ENCODE peak calls at places on chromosomes 16 and 17, in five cellular contexts. C, J, H, B and R are unnamed samples.

GRCh38 chr16:24151482-24151939 is 104.6 kb upstream of the CACNG3 start:
- DNase-seq in H (no peak), B (no peak), J (no peak), C (no peak), R (no peak)

GRCh38 chr17:66746736-66747135 is 88.2 kb upstream of the CACNG5 start:
- DNase-seq in B (peak), J (no peak), H (no peak), C (no peak), R (no peak)

GRCh38 chr17:38701504-38702165 is 3.4 kb upstream of the MLLT6 start:
- DNase-seq in B (peak), H (peak), J (no peak), C (no peak), R (no peak)

GRCh38 chr16:21603920-21604319 is 4.5 kb downstream of the METTL9 start:
- DNase-seq in C (no peak), B (no peak), H (no peak), J (no peak), R (no peak)

GRCh38 chr16:19410435-19411153 is 7.1 kb upstream of the TMC5 start:
- DNase-seq in J (peak), H (peak), B (no peak), C (peak), R (no peak)

GRCh38 chr16:51888021-51888420 is 658.9 kb downstream of the TOX3 start:
- DNase-seq in J (no peak), H (no peak), B (no peak), C (no peak), R (no peak)

GRCh38 chr17:57561072-57561861 is 183.8 kb downstream of the CCDC182 start:
- DNase-seq in H (no peak), B (no peak), C (no peak), J (no peak), R (no peak)

GRCh38 chr17:31538080-31538762 is 146.7 kb downstream of the RAB11FIP4 start:
- DNase-seq in H (no peak), B (no peak), C (no peak), J (no peak), R (no peak)

GRCh38 chr17:43834106-43834505 is 1.2 kb upstream of the MPP3 start:
- DNase-seq in C (no peak), J (no peak), B (no peak), H (peak), R (no peak)

GRCh38 chr17:4152471-4152870 is 9.5 kb downstream of the CYB5D2 start:
- DNase-seq in B (no peak), H (no peak), C (no peak), J (no peak), R (no peak)

GRCh38 chr17:2595736-2596135 is 2.3 kb downstream of the PAFAH1B1 start:
- DNase-seq in B (no peak), C (no peak), J (no peak), H (no peak), R (no peak)

GRCh38 chr17:57874434-57875108 is 24.7 kb upstream of the MRPS23 start:
- DNase-seq in B (peak), C (no peak), H (no peak), J (peak), R (no peak)

GRCh38 chr17:29659155-29659554 is 36.4 kb upstream of the CORO6 start:
- DNase-seq in J (no peak), H (no peak), B (no peak), C (no peak), R (no peak)

GRCh38 chr17:56262854-56263253 is 109.6 kb downstream of the ANKFN1 start:
- DNase-seq in J (no peak), H (no peak), B (no peak), C (peak), R (no peak)

GRCh38 chr17:51000835-51001638 is 119.6 kb downstream of the SPAG9 start:
- DNase-seq in H (peak), J (no peak), B (no peak), C (peak), R (peak)

GRCh38 chr17:79658811-79659207 is 48.0 kb upstream of the RBFOX3 start:
- DNase-seq in J (no peak), B (peak), H (peak), C (peak), R (no peak)

GRCh38 chr16:89921131-89921698 is 1.9 kb upstream of the TUBB3 start:
- DNase-seq in C (no peak), J (no peak), H (no peak), B (peak), R (no peak)

GRCh38 chr16:66026211-66026610 is 340.3 kb upstream of the CDH5 start:
- DNase-seq in J (no peak), B (no peak), C (peak), H (no peak), R (no peak)

GRCh38 chr17:82444284-82444893 is 6.2 kb downstream of the CYBC1 start:
- DNase-seq in B (no peak), H (no peak), J (no peak), C (no peak), R (no peak)

GRCh38 chr17:29169806-29170591 is 10.2 kb downstream of the MYO18A start:
- DNase-seq in B (no peak), H (no peak), C (no peak), J (no peak), R (no peak)

GRCh38 chr17:68398731-68399637 is 58.3 kb downstream of the WIPI1 start:
- DNase-seq in J (peak), H (peak), B (peak), C (peak), R (no peak)

GRCh38 chr16:86575754-86576557 is 2.4 kb upstream of the FOXL1 start:
- DNase-seq in C (no peak), H (peak), B (no peak), J (peak), R (peak)

GRCh38 chr17:65754641-65755040 is 193.2 kb upstream of the AXIN2 start:
- DNase-seq in J (no peak), B (no peak), C (no peak), H (no peak), R (no peak)

GRCh38 chr17:18925187-18925586 is 26.8 kb upstream of the SLC5A10 start:
- DNase-seq in H (no peak), B (no peak), J (no peak), C (no peak), R (no peak)

GRCh38 chr16:55379876-55380390 is 55.9 kb downstream of the IRX6 start:
- DNase-seq in C (no peak), H (no peak), B (no peak), J (no peak), R (no peak)

GRCh38 chr16:50476486-50477260 is 71.5 kb upstream of the NKD1 start:
- DNase-seq in C (no peak), J (no peak), B (no peak), H (no peak), R (no peak)

GRCh38 chr17:47844814-47845453 is 3.9 kb upstream of the SCRN2 start:
- DNase-seq in C (no peak), H (peak), J (no peak), B (no peak), R (no peak)

GRCh38 chr17:73282629-73283028 is 20.9 kb upstream of the CPSF4L start:
- DNase-seq in J (no peak), B (no peak), H (no peak), C (no peak), R (no peak)

DNA sequence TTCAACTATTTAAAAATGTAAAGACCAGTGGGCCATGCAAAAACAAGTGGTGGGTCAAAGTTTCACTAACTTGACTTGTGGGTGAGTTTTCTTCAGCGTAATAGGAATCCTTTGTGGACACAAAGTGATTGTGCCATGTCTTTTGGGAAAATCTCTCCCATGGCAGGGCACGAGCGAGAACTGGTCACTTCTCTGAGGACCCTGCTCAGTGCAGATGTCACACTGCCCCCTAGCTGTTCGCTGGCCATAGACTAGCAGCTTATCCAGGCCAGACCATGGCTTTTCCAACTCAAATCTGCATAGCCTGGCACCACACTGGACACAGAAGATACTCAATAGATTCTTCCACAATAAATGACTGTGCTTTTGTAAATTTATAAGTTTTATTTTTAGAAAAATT is 306.0 kb upstream of the CCL2 start:
- DNase-seq in B (no peak), J (no peak), H (no peak), C (no peak), R (no peak)
- TF ChIP-seq CTCF in B (no peak), J (no peak), H (peak), C (no peak), R (peak)

DNA sequence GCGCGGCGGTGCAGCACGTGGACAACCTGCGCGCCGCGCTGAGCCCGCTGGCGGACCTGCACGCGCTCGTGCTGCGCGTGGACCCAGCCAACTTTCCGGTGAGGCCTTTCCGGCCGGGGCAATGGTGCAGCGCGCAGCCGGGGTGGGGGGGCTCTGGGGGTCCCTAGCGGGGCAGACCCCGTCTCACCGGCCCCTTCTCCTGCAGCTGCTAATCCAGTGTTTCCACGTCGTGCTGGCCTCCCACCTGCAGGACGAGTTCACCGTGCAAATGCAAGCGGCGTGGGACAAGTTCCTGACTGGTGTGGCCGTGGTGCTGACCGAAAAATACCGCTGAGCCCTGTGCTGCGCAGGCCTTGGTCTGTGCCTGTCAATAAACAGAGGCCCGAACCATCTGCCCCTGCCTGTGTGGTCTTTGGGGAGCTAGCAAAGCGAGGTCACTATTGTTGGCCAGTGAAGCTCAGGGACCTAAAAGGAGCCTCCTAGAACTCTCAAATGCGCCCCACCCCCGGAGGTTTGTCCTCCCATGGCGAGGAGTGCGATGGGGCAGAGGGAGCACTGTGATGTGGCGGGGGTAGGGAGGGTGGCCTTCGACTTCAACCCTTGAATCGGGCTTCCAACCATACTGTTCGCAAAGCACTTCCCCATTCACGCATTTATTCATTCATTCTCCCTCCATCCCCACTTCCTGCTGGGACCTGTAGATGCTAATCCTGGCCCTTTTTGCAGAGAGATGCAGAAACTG is 768 bp downstream of the HBM start:
- DNase-seq in C (no peak), B (no peak), J (no peak), H (no peak), R (no peak)
- H3K4me3 ChIP-seq in C (no peak), B (no peak), J (no peak), H (no peak), R (no peak)

GRCh38 chr16:27528294-27528693 is 21.4 kb downstream of the GTF3C1 start:
- DNase-seq in B (no peak), J (no peak), H (no peak), C (peak), R (no peak)

GRCh38 chr16:27531186-27531585 is 18.5 kb downstream of the GTF3C1 start:
- DNase-seq in B (no peak), H (no peak), C (no peak), J (no peak), R (no peak)

GRCh38 chr16:27522173-27522707 is 27.5 kb downstream of the GTF3C1 start:
- DNase-seq in J (no peak), B (no peak), H (no peak), C (no peak), R (no peak)

GRCh38 chr16:27529962-27530361 is 19.8 kb downstream of the GTF3C1 start:
- DNase-seq in H (no peak), J (no peak), B (no peak), C (no peak), R (no peak)

DNA sequence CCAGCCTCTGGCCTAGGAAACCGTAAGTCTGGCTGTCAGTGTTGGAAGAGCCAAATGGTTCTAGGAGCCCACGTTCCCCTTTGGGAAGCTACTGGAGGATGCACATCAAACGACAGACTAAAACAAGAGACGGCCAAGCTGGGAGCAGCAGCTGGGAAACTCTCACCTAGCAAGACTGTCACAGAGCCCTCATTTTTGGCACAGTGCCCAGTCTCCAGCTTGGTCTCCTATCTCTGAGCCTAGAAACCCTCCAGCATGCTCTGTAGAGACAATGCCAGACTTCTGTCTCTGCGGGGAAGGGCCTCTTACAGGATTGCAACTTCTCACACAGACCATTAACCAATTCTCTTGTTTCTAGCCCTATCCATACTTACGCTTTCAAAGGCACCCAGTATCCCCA is 23.5 kb downstream of the GTF3C1 start:
- DNase-seq in H (no peak), J (no peak), C (no peak), B (no peak), R (no peak)
- TF ChIP-seq CTCF in H (no peak), J (no peak), C (no peak), B (no peak), R (no peak)

GRCh38 chr16:3068486-3068885 is 3.0 kb downstream of the IL32 start:
- DNase-seq in B (no peak), C (no peak), H (no peak), J (no peak), R (no peak)
- H3K4me3 ChIP-seq in B (no peak), C (no peak), H (no peak), J (no peak), R (no peak)